ENCODE peak calls at places on chromosomes 12 and 14, in six cellular contexts. One of them, this sample, is unnamed.

GRCh38 chr14:68784298-68784910 is 8.5 kb downstream of the ZFP36L1 start:
- ATAC-seq in HepG2: peak; percentile 78
- ATAC-seq in upper lobe of left lung: no peak
- ATAC-seq in A549: peak; percentile 63
- ATAC-seq in K562: no peak
- ATAC-seq in GM12878: peak; percentile 62
- ATAC-seq in this sample: no peak

GRCh38 chr12:12807970-12808702 is 5.0 kb upstream of the DDX47 start:
- ATAC-seq in HepG2: no peak
- ATAC-seq in upper lobe of left lung: no peak
- ATAC-seq in A549: no peak
- ATAC-seq in K562: no peak
- ATAC-seq in GM12878: peak; percentile 82
- ATAC-seq in this sample: peak; percentile 49

GRCh38 chr14:23361320-23361719 is 3.7 kb downstream of the EFS start:
- ATAC-seq in HepG2: no peak
- ATAC-seq in upper lobe of left lung: no peak
- ATAC-seq in A549: no peak
- ATAC-seq in K562: no peak
- ATAC-seq in GM12878: no peak
- ATAC-seq in this sample: peak; percentile 26

GRCh38 chr12:45446013-45446412 is 230.1 kb downstream of the ANO6 start:
- ATAC-seq in HepG2: no peak
- ATAC-seq in upper lobe of left lung: no peak
- ATAC-seq in A549: no peak
- ATAC-seq in K562: no peak
- ATAC-seq in GM12878: no peak
- ATAC-seq in this sample: no peak

GRCh38 chr12:5051334-5051733 is 7.7 kb downstream of the KCNA5 start:
- ATAC-seq in HepG2: no peak
- ATAC-seq in upper lobe of left lung: no peak
- ATAC-seq in A549: no peak
- ATAC-seq in K562: no peak
- ATAC-seq in GM12878: no peak
- ATAC-seq in this sample: no peak

GRCh38 chr12:95805864-95806669 is 15.5 kb upstream of the NTN4 start:
- ATAC-seq in HepG2: no peak
- ATAC-seq in upper lobe of left lung: peak; percentile 40
- ATAC-seq in A549: peak; percentile 88
- ATAC-seq in K562: no peak
- ATAC-seq in GM12878: no peak
- ATAC-seq in this sample: peak; percentile 87

GRCh38 chr14:67680121-67680602 is 5.7 kb upstream of the VTI1B start:
- ATAC-seq in HepG2: no peak
- ATAC-seq in upper lobe of left lung: no peak
- ATAC-seq in A549: peak; percentile 52
- ATAC-seq in K562: peak; percentile 94
- ATAC-seq in GM12878: peak; percentile 98
- ATAC-seq in this sample: no peak

GRCh38 chr14:49858383-49858782 is 5.8 kb upstream of the NEMF start:
- ATAC-seq in HepG2: no peak
- ATAC-seq in upper lobe of left lung: no peak
- ATAC-seq in A549: no peak
- ATAC-seq in K562: peak; percentile 52
- ATAC-seq in GM12878: peak; percentile 16
- ATAC-seq in this sample: no peak

GRCh38 chr12:9124346-9125031 is 8.8 kb upstream of the A2M start:
- ATAC-seq in HepG2: no peak
- ATAC-seq in upper lobe of left lung: peak; percentile 63
- ATAC-seq in A549: peak; percentile 38
- ATAC-seq in K562: no peak
- ATAC-seq in GM12878: no peak
- ATAC-seq in this sample: peak; percentile 41

GRCh38 chr14:91901449-91902250 is 34.3 kb upstream of the TC2N start:
- ATAC-seq in HepG2: no peak
- ATAC-seq in upper lobe of left lung: no peak
- ATAC-seq in A549: no peak
- ATAC-seq in K562: no peak
- ATAC-seq in GM12878: no peak
- ATAC-seq in this sample: peak; percentile 86

GRCh38 chr12:120939954-120940353 is 35.8 kb upstream of the SPPL3 start:
- ATAC-seq in HepG2: no peak
- ATAC-seq in upper lobe of left lung: no peak
- ATAC-seq in A549: no peak
- ATAC-seq in K562: no peak
- ATAC-seq in GM12878: no peak
- ATAC-seq in this sample: no peak
- TF ChIP-seq EP300 in HepG2: no peak
- TF ChIP-seq EP300 in upper lobe of left lung: no peak
- TF ChIP-seq EP300 in A549: no peak
- TF ChIP-seq EP300 in K562: no peak
- TF ChIP-seq EP300 in GM12878: no peak
- TF ChIP-seq EP300 in this sample: no peak

DNA sequence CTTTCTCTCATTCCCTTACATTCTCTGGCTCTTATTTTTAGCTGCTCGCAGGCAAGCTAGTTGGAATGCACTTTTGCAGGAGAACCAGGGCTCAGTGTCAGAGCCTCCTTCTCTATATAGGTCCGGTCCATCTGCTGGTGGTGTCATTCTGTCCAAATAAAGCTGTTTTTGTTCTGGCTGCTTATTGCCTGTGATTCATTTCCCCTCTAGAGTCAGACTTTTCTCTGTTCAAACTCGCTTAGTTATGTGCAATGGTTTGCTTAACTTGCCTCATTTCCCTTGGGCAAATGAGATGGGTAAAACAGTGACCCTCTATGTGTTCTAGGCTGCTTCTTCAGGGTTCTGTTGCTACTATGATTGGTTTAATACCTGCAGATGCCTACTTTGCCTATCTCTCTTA is 2.9 kb downstream of the SMARCD1 start:
- ATAC-seq in HepG2: no peak
- ATAC-seq in upper lobe of left lung: no peak
- ATAC-seq in A549: no peak
- ATAC-seq in K562: no peak
- ATAC-seq in GM12878: no peak
- ATAC-seq in this sample: no peak
- H3K27ac ChIP-seq in HepG2: peak overlapping the region; percentile 43
- H3K27ac ChIP-seq in upper lobe of left lung: no peak overlapping the region
- H3K27ac ChIP-seq in A549: no peak overlapping the region
- H3K27ac ChIP-seq in K562: no peak overlapping the region
- H3K27ac ChIP-seq in GM12878: no peak overlapping the region
- H3K27ac ChIP-seq in this sample: no peak overlapping the region

GRCh38 chr14:31858868-31859267 is 218.2 kb upstream of the ARHGAP5 start:
- ATAC-seq in HepG2: peak; percentile 72
- ATAC-seq in upper lobe of left lung: no peak
- ATAC-seq in A549: no peak
- ATAC-seq in K562: no peak
- ATAC-seq in GM12878: no peak
- ATAC-seq in this sample: no peak

GRCh38 chr14:31854508-31855075 is 222.5 kb upstream of the ARHGAP5 start:
- ATAC-seq in HepG2: no peak
- ATAC-seq in upper lobe of left lung: no peak
- ATAC-seq in A549: no peak
- ATAC-seq in K562: no peak
- ATAC-seq in GM12878: no peak
- ATAC-seq in this sample: no peak

GRCh38 chr14:31855262-31855661 is 221.8 kb upstream of the ARHGAP5 start:
- ATAC-seq in HepG2: peak; percentile 78
- ATAC-seq in upper lobe of left lung: no peak
- ATAC-seq in A549: no peak
- ATAC-seq in K562: no peak
- ATAC-seq in GM12878: no peak
- ATAC-seq in this sample: no peak
- H3K4me1 ChIP-seq in HepG2: peaks cover 29% of the 10 kb centered on the region
- H3K4me1 ChIP-seq in upper lobe of left lung: no peaks in the 10 kb centered on the region
- H3K4me1 ChIP-seq in A549: peaks cover 11% of the 10 kb centered on the region
- H3K4me1 ChIP-seq in K562: no peaks in the 10 kb centered on the region
- H3K4me1 ChIP-seq in GM12878: no peaks in the 10 kb centered on the region
- H3K4me1 ChIP-seq in this sample: no peaks in the 10 kb centered on the region

GRCh38 chr14:51939727-51940126 is 49.6 kb upstream of the RTRAF start:
- ATAC-seq in HepG2: no peak
- ATAC-seq in upper lobe of left lung: no peak
- ATAC-seq in A549: no peak
- ATAC-seq in K562: no peak
- ATAC-seq in GM12878: peak; percentile 91
- ATAC-seq in this sample: no peak
- TF ChIP-seq EP300 in HepG2: no peak
- TF ChIP-seq EP300 in upper lobe of left lung: no peak
- TF ChIP-seq EP300 in A549: no peak
- TF ChIP-seq EP300 in K562: no peak
- TF ChIP-seq EP300 in GM12878: peak; percentile 50
- TF ChIP-seq EP300 in this sample: no peak

DNA sequence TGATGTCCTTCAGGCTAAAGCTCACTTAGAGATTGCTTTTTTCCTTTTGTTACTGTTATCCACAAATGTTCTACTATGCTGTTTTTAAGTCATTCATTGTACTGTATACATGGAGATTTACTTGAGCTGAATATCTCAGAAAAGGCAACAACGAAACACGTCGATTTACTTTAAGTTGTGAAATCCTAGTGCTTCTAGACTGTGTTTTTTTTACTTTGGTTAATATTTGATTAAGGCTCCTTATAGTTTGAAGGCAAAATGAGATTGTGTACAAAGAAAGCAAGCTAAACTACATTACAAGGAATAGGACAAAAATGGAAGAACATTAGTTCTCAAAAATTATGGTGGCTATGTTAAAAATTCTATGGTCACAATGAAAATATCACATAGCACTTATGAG is 114.5 kb downstream of the SLC35F4 start:
- ATAC-seq in HepG2: no peak
- ATAC-seq in upper lobe of left lung: no peak
- ATAC-seq in A549: no peak
- ATAC-seq in K562: no peak
- ATAC-seq in GM12878: no peak
- ATAC-seq in this sample: no peak
- H3K27ac ChIP-seq in HepG2: no peak overlapping the region
- H3K27ac ChIP-seq in upper lobe of left lung: no peak overlapping the region
- H3K27ac ChIP-seq in A549: no peak overlapping the region
- H3K27ac ChIP-seq in K562: no peak overlapping the region
- H3K27ac ChIP-seq in GM12878: no peak overlapping the region
- H3K27ac ChIP-seq in this sample: no peak overlapping the region

GRCh38 chr12:7110661-7111060 is 1.6 kb upstream of the C1RL start:
- ATAC-seq in HepG2: no peak
- ATAC-seq in upper lobe of left lung: no peak
- ATAC-seq in A549: no peak
- ATAC-seq in K562: no peak
- ATAC-seq in GM12878: no peak
- ATAC-seq in this sample: no peak
- H3K4me1 ChIP-seq in HepG2: peaks cover 25% of the 10 kb centered on the region
- H3K4me1 ChIP-seq in upper lobe of left lung: peaks cover 30% of the 10 kb centered on the region
- H3K4me1 ChIP-seq in A549: peaks cover 30% of the 10 kb centered on the region
- H3K4me1 ChIP-seq in K562: peaks cover 10% of the 10 kb centered on the region
- H3K4me1 ChIP-seq in GM12878: peaks cover 12% of the 10 kb centered on the region
- H3K4me1 ChIP-seq in this sample: no peaks in the 10 kb centered on the region

GRCh38 chr12:90091809-90092208 is 383.2 kb upstream of the ATP2B1 start:
- ATAC-seq in HepG2: peak; percentile 48
- ATAC-seq in upper lobe of left lung: no peak
- ATAC-seq in A549: peak; percentile 45
- ATAC-seq in K562: no peak
- ATAC-seq in GM12878: no peak
- ATAC-seq in this sample: no peak

GRCh38 chr12:90085491-90086274 is 377.0 kb upstream of the ATP2B1 start:
- ATAC-seq in HepG2: no peak
- ATAC-seq in upper lobe of left lung: no peak
- ATAC-seq in A549: peak; percentile 66
- ATAC-seq in K562: no peak
- ATAC-seq in GM12878: no peak
- ATAC-seq in this sample: no peak

GRCh38 chr12:90086281-90086680 is 377.6 kb upstream of the ATP2B1 start:
- ATAC-seq in HepG2: no peak
- ATAC-seq in upper lobe of left lung: no peak
- ATAC-seq in A549: peak; percentile 10
- ATAC-seq in K562: no peak
- ATAC-seq in GM12878: peak; percentile 24
- ATAC-seq in this sample: no peak

DNA sequence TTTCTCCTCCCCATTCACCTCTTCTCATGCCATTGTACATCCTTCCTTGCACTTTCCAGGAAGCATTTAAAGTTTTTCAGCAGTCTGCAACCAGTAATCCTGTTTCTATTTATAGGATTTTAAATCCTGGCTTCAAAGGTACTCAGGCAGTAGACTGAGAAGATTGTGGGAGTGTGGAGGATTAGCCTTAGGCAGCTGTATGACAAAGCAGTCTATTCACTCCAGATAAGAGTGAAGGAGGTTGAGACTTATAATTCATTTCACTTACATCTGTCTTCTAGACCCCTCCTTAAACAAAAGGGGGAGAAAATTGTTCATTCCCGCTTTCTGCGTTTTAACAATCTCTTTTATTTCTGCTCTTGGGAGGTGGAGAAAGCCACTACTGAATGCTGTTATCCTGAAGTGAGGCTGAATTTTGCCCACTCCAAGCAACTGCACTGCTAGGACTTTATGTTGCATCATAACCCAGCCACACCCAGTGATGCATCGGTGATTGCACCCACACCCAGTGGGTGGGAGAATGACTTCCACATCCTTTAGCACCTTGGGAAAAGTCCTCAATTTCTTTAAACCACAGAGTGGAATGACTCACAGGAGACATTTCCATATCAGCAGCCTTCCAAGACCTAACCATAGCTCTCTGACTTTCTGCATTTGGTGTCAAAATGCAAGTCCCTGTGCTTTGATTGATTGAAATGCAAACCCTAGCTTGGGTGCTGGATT is 382.5 kb upstream of the ATP2B1 start:
- ATAC-seq in HepG2: peak; percentile 48
- ATAC-seq in upper lobe of left lung: peak; percentile 63
- ATAC-seq in A549: peak; percentile 97
- ATAC-seq in K562: peak; percentile 75
- ATAC-seq in GM12878: no peak
- ATAC-seq in this sample: no peak
- TF ChIP-seq EP300 in HepG2: no peak
- TF ChIP-seq EP300 in upper lobe of left lung: no peak
- TF ChIP-seq EP300 in A549: peak; percentile 82
- TF ChIP-seq EP300 in K562: no peak
- TF ChIP-seq EP300 in GM12878: no peak
- TF ChIP-seq EP300 in this sample: no peak